ENCODE peak calls at places on chromosomes 4 and X, in four cellular contexts. One of them, this sample, is unnamed.

GRCh38 chr4:81564025-81564424 is 92.3 kb upstream of the RASGEF1B start:
- DNase-seq in GM23248: no peak
- DNase-seq in A673: no peak
- DNase-seq in fibroblast of lung: no peak
- DNase-seq in this sample: no peak

GRCh38 chr4:74449571-74450297 is 4.8 kb downstream of the AREG start:
- DNase-seq in GM23248: peak; percentile 55
- DNase-seq in A673: no peak
- DNase-seq in fibroblast of lung: peak; percentile 36
- DNase-seq in this sample: no peak

GRCh38 chr4:23827971-23828680 is 61.7 kb downstream of the PPARGC1A start:
- DNase-seq in GM23248: no peak
- DNase-seq in A673: no peak
- DNase-seq in fibroblast of lung: peak; percentile 70
- DNase-seq in this sample: no peak

GRCh38 chr4:85898236-85898635 is 423.3 kb downstream of the ARHGAP24 start:
- DNase-seq in GM23248: no peak
- DNase-seq in A673: no peak
- DNase-seq in fibroblast of lung: no peak
- DNase-seq in this sample: no peak

GRCh38 chrX:132957211-132958085 is 981 bp downstream of the HS6ST2 start:
- DNase-seq in GM23248: peak; percentile 12
- DNase-seq in A673: peak; percentile 43
- DNase-seq in fibroblast of lung: peak; percentile 15
- DNase-seq in this sample: peak; percentile 14

GRCh38 chr4:23710298-23710697 is 179.5 kb downstream of the PPARGC1A start:
- DNase-seq in GM23248: no peak
- DNase-seq in A673: no peak
- DNase-seq in fibroblast of lung: no peak
- DNase-seq in this sample: no peak

GRCh38 chrX:346034-346813 is 27.6 kb upstream of the GTPBP6 start:
- DNase-seq in GM23248: no peak
- DNase-seq in A673: no peak
- DNase-seq in fibroblast of lung: no peak
- DNase-seq in this sample: no peak

GRCh38 chrX:10597871-10598270 is 22.5 kb downstream of the MID1 start:
- DNase-seq in GM23248: peak; percentile 57
- DNase-seq in A673: peak; percentile 55
- DNase-seq in fibroblast of lung: no peak
- DNase-seq in this sample: peak; percentile 47

GRCh38 chr4:27524224-27524623 is 663.6 kb downstream of the STIM2 start:
- DNase-seq in GM23248: no peak
- DNase-seq in A673: no peak
- DNase-seq in fibroblast of lung: no peak
- DNase-seq in this sample: no peak

GRCh38 chr4:98000940-98001339 is 142.3 kb downstream of the STPG2 start:
- DNase-seq in GM23248: no peak
- DNase-seq in A673: no peak
- DNase-seq in fibroblast of lung: no peak
- DNase-seq in this sample: no peak

GRCh38 chr4:98006060-98006459 is 137.2 kb downstream of the STPG2 start:
- DNase-seq in GM23248: no peak
- DNase-seq in A673: no peak
- DNase-seq in fibroblast of lung: no peak
- DNase-seq in this sample: no peak

DNA sequence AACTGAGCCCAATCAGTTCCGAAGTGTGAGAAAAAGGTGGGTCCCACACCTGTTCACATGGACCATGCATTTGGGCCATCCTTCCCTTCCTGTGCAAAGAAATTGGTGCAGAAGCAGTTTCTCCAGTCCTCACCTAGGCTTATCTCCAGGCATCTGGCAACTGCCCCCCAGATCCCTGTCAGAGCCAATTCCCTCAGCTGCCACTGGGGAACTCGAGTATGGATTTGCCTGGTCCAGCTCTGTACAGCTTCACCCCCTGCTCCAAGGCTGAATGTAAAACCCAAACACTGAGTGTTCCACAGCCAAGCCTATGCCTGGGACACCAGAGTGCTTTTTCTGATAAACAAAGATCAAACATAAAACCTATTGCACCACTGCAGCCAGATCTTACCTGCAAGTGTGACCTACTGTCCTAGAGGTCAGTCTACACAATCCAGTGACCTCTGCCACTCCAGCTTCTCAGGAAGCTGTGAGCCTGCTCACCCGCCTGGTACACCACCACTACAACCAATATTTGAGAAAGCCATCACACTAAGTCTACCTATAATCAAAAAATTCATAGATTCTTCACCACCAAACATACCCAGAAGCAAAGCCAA is 136.4 kb downstream of the STPG2 start:
- DNase-seq in GM23248: no peak
- DNase-seq in A673: no peak
- DNase-seq in fibroblast of lung: no peak
- DNase-seq in this sample: no peak
- H3K9me3 ChIP-seq in GM23248: no peaks in the 10 kb centered on the region
- H3K9me3 ChIP-seq in A673: no peaks in the 10 kb centered on the region
- H3K9me3 ChIP-seq in fibroblast of lung: no peaks in the 10 kb centered on the region
- H3K9me3 ChIP-seq in this sample: no peaks in the 10 kb centered on the region

GRCh38 chrX:136468391-136469103 is 19.2 kb upstream of the BRS3 start:
- DNase-seq in GM23248: no peak
- DNase-seq in A673: no peak
- DNase-seq in fibroblast of lung: no peak
- DNase-seq in this sample: no peak

GRCh38 chrX:136477026-136477425 is 10.7 kb upstream of the BRS3 start:
- DNase-seq in GM23248: no peak
- DNase-seq in A673: no peak
- DNase-seq in fibroblast of lung: no peak
- DNase-seq in this sample: no peak

GRCh38 chrX:136476501-136476900 is 11.2 kb upstream of the BRS3 start:
- DNase-seq in GM23248: no peak
- DNase-seq in A673: no peak
- DNase-seq in fibroblast of lung: no peak
- DNase-seq in this sample: no peak

GRCh38 chrX:136475236-136475635 is 12.5 kb upstream of the BRS3 start:
- DNase-seq in GM23248: no peak
- DNase-seq in A673: no peak
- DNase-seq in fibroblast of lung: no peak
- DNase-seq in this sample: no peak

GRCh38 chrX:136473663-136474062 is 14.1 kb upstream of the BRS3 start:
- DNase-seq in GM23248: no peak
- DNase-seq in A673: no peak
- DNase-seq in fibroblast of lung: no peak
- DNase-seq in this sample: no peak
- H3K9me3 ChIP-seq in GM23248: no peaks in the 10 kb centered on the region
- H3K9me3 ChIP-seq in A673: no peaks in the 10 kb centered on the region
- H3K9me3 ChIP-seq in fibroblast of lung: no peaks in the 10 kb centered on the region
- H3K9me3 ChIP-seq in this sample: no peaks in the 10 kb centered on the region

GRCh38 chr4:4355302-4355701 is 31.6 kb upstream of the NSG1 start:
- DNase-seq in GM23248: no peak
- DNase-seq in A673: no peak
- DNase-seq in fibroblast of lung: no peak
- DNase-seq in this sample: no peak

GRCh38 chr4:4347585-4347984 is 39.3 kb upstream of the NSG1 start:
- DNase-seq in GM23248: no peak
- DNase-seq in A673: no peak
- DNase-seq in fibroblast of lung: no peak
- DNase-seq in this sample: no peak

GRCh38 chr4:4356106-4357041 is 30.5 kb upstream of the NSG1 start:
- DNase-seq in GM23248: no peak
- DNase-seq in A673: peak; percentile 18
- DNase-seq in fibroblast of lung: peak; percentile 13
- DNase-seq in this sample: no peak

GRCh38 chr4:4349902-4350301 is 37.0 kb upstream of the NSG1 start:
- DNase-seq in GM23248: no peak
- DNase-seq in A673: no peak
- DNase-seq in fibroblast of lung: no peak
- DNase-seq in this sample: no peak

DNA sequence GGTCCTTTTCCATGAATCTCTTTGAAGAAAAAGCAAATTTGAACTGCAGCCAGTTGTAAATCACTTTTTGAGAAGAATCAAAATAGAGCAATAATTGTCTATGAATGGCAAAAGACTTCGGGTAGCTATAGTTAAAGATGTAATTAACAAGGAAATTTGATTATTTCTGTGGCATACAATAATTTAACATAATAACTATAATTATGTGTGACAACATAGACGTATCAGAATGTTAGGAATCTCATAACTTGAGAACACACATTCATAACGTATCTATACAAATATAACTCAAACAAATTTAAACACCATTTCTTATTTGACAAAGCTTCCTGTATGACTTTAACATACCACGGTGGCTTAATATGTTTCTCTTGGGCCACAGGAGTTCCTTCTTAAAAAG is 36.0 kb upstream of the NSG1 start:
- DNase-seq in GM23248: no peak
- DNase-seq in A673: no peak
- DNase-seq in fibroblast of lung: no peak
- DNase-seq in this sample: no peak
- H3K9me3 ChIP-seq in GM23248: no peaks in the 10 kb centered on the region
- H3K9me3 ChIP-seq in A673: no peaks in the 10 kb centered on the region
- H3K9me3 ChIP-seq in fibroblast of lung: no peaks in the 10 kb centered on the region
- H3K9me3 ChIP-seq in this sample: no peaks in the 10 kb centered on the region

DNA sequence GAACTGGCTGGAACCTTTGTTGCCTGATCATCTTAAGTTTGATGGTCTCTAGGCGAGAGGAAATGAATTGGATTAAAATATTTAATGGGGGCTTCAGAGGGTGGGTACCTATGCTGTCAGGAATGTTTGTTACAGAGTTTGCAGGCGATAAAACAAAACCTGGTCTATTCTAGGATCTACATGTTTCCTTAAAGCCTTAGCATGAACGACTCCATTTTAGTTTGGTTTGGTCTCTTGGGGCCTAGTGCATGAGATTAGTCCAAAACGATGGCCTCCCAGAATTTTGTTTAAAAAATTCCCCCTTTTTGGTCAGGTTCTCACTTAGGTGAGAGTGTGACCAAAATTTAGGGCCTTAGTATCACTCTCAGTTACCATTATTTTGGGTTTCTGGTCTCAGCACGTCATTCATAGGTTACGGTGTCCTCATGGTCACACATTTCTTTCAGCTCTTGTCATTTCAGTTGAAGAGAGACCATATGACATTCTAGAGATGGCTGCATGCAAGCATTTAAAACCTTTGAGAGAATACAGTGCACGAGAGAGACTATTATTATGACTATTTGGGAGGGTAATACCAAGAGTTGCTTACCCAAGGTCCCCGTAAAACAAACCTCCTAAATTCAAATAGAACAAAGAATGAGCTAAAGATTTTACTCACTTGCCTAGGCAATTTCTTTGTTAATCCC is 13.8 kb downstream of the MOB1B start:
- DNase-seq in GM23248: no peak
- DNase-seq in A673: no peak
- DNase-seq in fibroblast of lung: no peak
- DNase-seq in this sample: no peak
- H3K9me3 ChIP-seq in GM23248: no peaks in the 10 kb centered on the region
- H3K9me3 ChIP-seq in A673: no peaks in the 10 kb centered on the region
- H3K9me3 ChIP-seq in fibroblast of lung: no peaks in the 10 kb centered on the region
- H3K9me3 ChIP-seq in this sample: no peaks in the 10 kb centered on the region

GRCh38 chr4:71862315-71862714 is 78.4 kb upstream of the GC start:
- DNase-seq in GM23248: no peak
- DNase-seq in A673: no peak
- DNase-seq in fibroblast of lung: no peak
- DNase-seq in this sample: no peak

GRCh38 chr4:71863457-71863856 is 79.6 kb upstream of the GC start:
- DNase-seq in GM23248: no peak
- DNase-seq in A673: no peak
- DNase-seq in fibroblast of lung: no peak
- DNase-seq in this sample: no peak

GRCh38 chr4:71864380-71864779 is 80.5 kb upstream of the GC start:
- DNase-seq in GM23248: no peak
- DNase-seq in A673: no peak
- DNase-seq in fibroblast of lung: no peak
- DNase-seq in this sample: no peak

GRCh38 chr4:71867598-71867997 is 83.7 kb upstream of the GC start:
- DNase-seq in GM23248: no peak
- DNase-seq in A673: peak; percentile 36
- DNase-seq in fibroblast of lung: no peak
- DNase-seq in this sample: no peak

DNA sequence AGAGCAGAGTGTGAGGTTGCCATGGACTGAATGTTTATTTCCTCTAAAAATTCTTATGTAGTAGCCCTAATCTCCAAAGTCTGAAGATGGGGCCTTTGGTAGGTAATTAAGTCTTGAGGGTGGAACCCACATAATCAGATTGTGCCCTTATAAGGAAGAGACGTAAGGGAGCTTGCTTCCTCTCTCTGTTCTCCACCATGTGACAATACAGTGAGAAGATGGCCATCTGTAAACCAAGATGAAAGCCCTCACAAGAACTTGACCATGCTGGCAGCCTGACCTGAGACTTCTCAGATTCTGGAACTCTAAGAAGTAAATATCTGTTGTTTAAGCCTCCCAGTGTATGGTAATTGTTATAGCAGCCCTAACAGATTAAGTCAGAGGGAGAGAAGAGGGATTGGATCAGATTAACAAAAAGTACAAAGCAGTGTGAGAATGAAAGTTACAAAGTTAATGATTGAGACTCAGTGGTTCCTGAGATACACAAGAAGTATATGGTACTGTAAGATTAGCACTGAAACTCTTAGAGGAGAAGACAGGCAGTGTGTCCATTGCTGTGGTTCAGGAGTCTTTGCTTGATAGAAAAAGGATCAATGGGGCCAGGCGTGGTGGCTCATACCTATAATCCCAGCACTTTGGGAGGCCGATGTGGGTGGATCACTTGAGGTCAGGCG is 82.5 kb upstream of the GC start:
- DNase-seq in GM23248: no peak
- DNase-seq in A673: no peak
- DNase-seq in fibroblast of lung: no peak
- DNase-seq in this sample: no peak
- H3K9me3 ChIP-seq in GM23248: no peaks in the 10 kb centered on the region
- H3K9me3 ChIP-seq in A673: no peaks in the 10 kb centered on the region
- H3K9me3 ChIP-seq in fibroblast of lung: no peaks in the 10 kb centered on the region
- H3K9me3 ChIP-seq in this sample: no peaks in the 10 kb centered on the region

DNA sequence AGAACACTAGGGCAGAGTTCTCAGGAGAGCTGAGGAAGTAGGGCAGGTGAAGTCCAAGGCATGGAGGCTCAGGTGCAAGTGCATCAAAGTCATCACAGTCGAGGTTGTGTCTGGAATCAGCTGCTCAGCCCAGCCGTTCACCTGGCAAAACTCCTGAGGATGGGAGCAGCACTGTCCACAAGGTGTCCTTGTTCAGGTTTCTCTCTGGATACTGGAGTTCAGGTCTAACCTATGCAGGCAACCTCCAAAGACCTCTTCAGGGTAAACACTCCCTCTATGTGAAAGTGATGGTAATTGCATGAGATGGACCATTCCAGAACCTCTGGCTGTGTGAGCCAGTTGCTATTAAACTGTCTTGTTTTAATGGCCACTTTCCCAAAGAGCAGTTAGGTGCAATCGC is 120.2 kb upstream of the PSAPL1 start:
- DNase-seq in GM23248: no peak
- DNase-seq in A673: no peak
- DNase-seq in fibroblast of lung: no peak
- DNase-seq in this sample: no peak
- H3K9me3 ChIP-seq in GM23248: peaks cover 3% of the 10 kb centered on the region
- H3K9me3 ChIP-seq in A673: peaks cover 8% of the 10 kb centered on the region
- H3K9me3 ChIP-seq in fibroblast of lung: peaks cover 2% of the 10 kb centered on the region
- H3K9me3 ChIP-seq in this sample: peaks cover 6% of the 10 kb centered on the region

This sample was measured in BE2C.